ENCODE peak calls at places on chromosomes 12 and 14, in four cellular contexts. D is ovary, V is right lobe of liver, Q is H1. U is an unnamed sample.

GRCh38 chr12:57046947-57047890 is 2.7 kb downstream of the MYO1A start:
- DNase-seq in D (no peak), V (no peak), Q (no peak), U (peak; percentile 27)

GRCh38 chr12:117027251-117028086 is 71.7 kb downstream of the TESC start:
- DNase-seq in D (no peak), V (peak; percentile 38), Q (no peak), U (no peak)

GRCh38 chr12:105738036-105738435 is 400.7 kb downstream of the NUAK1 start:
- DNase-seq in D (peak; percentile 38), V (no peak), Q (no peak), U (no peak)

GRCh38 chr14:35122696-35123387 is 490 bp downstream of the PRORP start:
- DNase-seq in D (no peak), V (no peak), Q (no peak), U (no peak)

GRCh38 chr14:101024686-101025085 is 121.2 kb upstream of the RTL1 start:
- DNase-seq in D (no peak), V (no peak), Q (no peak), U (peak; percentile 8)

GRCh38 chr12:18250313-18250916 is 10.9 kb upstream of the PIK3C2G start:
- DNase-seq in D (no peak), V (no peak), Q (no peak), U (no peak)

GRCh38 chr14:35999264-35999663 is 173.1 kb downstream of the BRMS1L start:
- DNase-seq in D (no peak), V (no peak), Q (no peak), U (no peak)

GRCh38 chr12:91133871-91134270 is 22.6 kb upstream of the LUM start:
- DNase-seq in D (no peak), V (no peak), Q (no peak), U (no peak)

GRCh38 chr14:102873131-102873530 is 49.3 kb upstream of the AMN start:
- DNase-seq in D (no peak), V (no peak), Q (no peak), U (no peak)

GRCh38 chr14:74616507-74616906 is 4.5 kb upstream of the LTBP2 start:
- DNase-seq in D (no peak), V (no peak), Q (no peak), U (peak; percentile 73)

GRCh38 chr12:30827406-30828055 is 72.8 kb upstream of the CAPRIN2 start:
- DNase-seq in D (no peak), V (no peak), Q (peak; percentile 24), U (no peak)

GRCh38 chr14:79378020-79378419 is 833.3 kb downstream of the DIO2 start:
- DNase-seq in D (no peak), V (no peak), Q (peak; percentile 47), U (no peak)

GRCh38 chr12:53051058-53051880 is 1.4 kb downstream of the TNS2 start:
- DNase-seq in D (peak; percentile 64), V (peak; percentile 94), Q (no peak), U (peak; percentile 86)

GRCh38 chr14:50475460-50475859 is 56.9 kb downstream of the MAP4K5 start:
- DNase-seq in D (no peak), V (no peak), Q (no peak), U (no peak)

GRCh38 chr12:43098766-43099550 is 453.0 kb downstream of the ADAMTS20 start:
- DNase-seq in D (no peak), V (no peak), Q (no peak), U (no peak)

GRCh38 chr12:15545329-15545728 is 223.0 kb downstream of the PTPRO start:
- DNase-seq in D (no peak), V (no peak), Q (no peak), U (no peak)

GRCh38 chr12:57512665-57513064 is 7.6 kb downstream of the DDIT3 start:
- DNase-seq in D (no peak), V (no peak), Q (no peak), U (no peak)

GRCh38 chr14:103542545-103543088 is 13.6 kb downstream of the TRMT61A start:
- DNase-seq in D (peak; percentile 43), V (no peak), Q (peak; percentile 90), U (peak; percentile 75)

GRCh38 chr12:106774808-106775524 is 484 bp downstream of the RIC8B start:
- DNase-seq in D (no peak), V (no peak), Q (no peak), U (no peak)

GRCh38 chr12:15050664-15051063 is 77.8 kb downstream of the PDE6H start:
- DNase-seq in D (no peak), V (no peak), Q (no peak), U (no peak)

GRCh38 chr14:103880334-103880985 is 33.1 kb upstream of the PPP1R13B start:
- DNase-seq in D (peak; percentile 84), V (peak; percentile 95), Q (no peak), U (peak; percentile 79)

GRCh38 chr14:92482621-92483319 is 30.8 kb upstream of the RIN3 start:
- DNase-seq in D (no peak), V (peak; percentile 37), Q (peak; percentile 28), U (peak; percentile 16)

GRCh38 chr12:1595690-1596347 is 1.4 kb upstream of the FBXL14 start:
- DNase-seq in D (no peak), V (no peak), Q (no peak), U (no peak)

GRCh38 chr12:131757111-131757510 is 46.2 kb downstream of the SFSWAP start:
- DNase-seq in D (no peak), V (no peak), Q (no peak), U (peak; percentile 63)

GRCh38 chr14:103317251-103317650 is 16.8 kb upstream of the EIF5 start:
- DNase-seq in D (no peak), V (no peak), Q (no peak), U (no peak)

GRCh38 chr14:100836961-100837811 is 11.3 kb downstream of the MEG3 start:
- DNase-seq in D (no peak), V (no peak), Q (no peak), U (no peak)

GRCh38 chr12:66819587-66819986 is 140.7 kb upstream of the GRIP1 start:
- DNase-seq in D (no peak), V (no peak), Q (no peak), U (no peak)

GRCh38 chr12:119940881-119941280 is 48.2 kb upstream of the BICDL1 start:
- DNase-seq in D (no peak), V (no peak), Q (no peak), U (no peak)

GRCh38 chr12:90085491-90086274 is 377.0 kb upstream of the ATP2B1 start:
- DNase-seq in D (no peak), V (no peak), Q (no peak), U (no peak)

GRCh38 chr12:92553389-92553788 is 149.4 kb upstream of the PLEKHG7 start:
- DNase-seq in D (no peak), V (peak; percentile 63), Q (no peak), U (no peak)

GRCh38 chr12:89882051-89882450 is 173.4 kb upstream of the ATP2B1 start:
- DNase-seq in D (no peak), V (no peak), Q (no peak), U (no peak)

GRCh38 chr12:54214553-54215374 is 26.0 kb upstream of the SMUG1 start:
- DNase-seq in D (peak; percentile 83), V (peak; percentile 84), Q (peak; percentile 96), U (peak; percentile 93)

GRCh38 chr12:54210400-54210790 is 21.6 kb upstream of the SMUG1 start:
- DNase-seq in D (no peak), V (no peak), Q (no peak), U (no peak)

GRCh38 chr12:54215990-54216579 is 27.3 kb upstream of the SMUG1 start:
- DNase-seq in D (peak; percentile 43), V (no peak), Q (peak; percentile 58), U (no peak)

GRCh38 chr12:54211920-54212319 is 23.1 kb upstream of the SMUG1 start:
- DNase-seq in D (no peak), V (no peak), Q (no peak), U (no peak)

GRCh38 chr12:54213084-54213483 is 24.3 kb upstream of the SMUG1 start:
- DNase-seq in D (no peak), V (no peak), Q (no peak), U (no peak)
- TF ChIP-seq CTCF in D (no peak), V (no peak), Q (no peak), U (no peak)

GRCh38 chr14:105023144-105023543 is 2.3 kb upstream of the CDCA4 start:
- DNase-seq in D (no peak), V (no peak), Q (no peak), U (no peak)

GRCh38 chr14:105022276-105022670 is 1.4 kb upstream of the CDCA4 start:
- DNase-seq in D (no peak), V (no peak), Q (no peak), U (no peak)

GRCh38 chr14:105019861-105020814 is 745 bp downstream of the CDCA4 start:
- DNase-seq in D (peak; percentile 29), V (no peak), Q (peak; percentile 59), U (peak; percentile 55)

GRCh38 chr14:105021656-105022275 is 883 bp upstream of the CDCA4 start:
- DNase-seq in D (peak; percentile 31), V (no peak), Q (peak; percentile 62), U (peak; percentile 39)

GRCh38 chr14:105020815-105021655 is at the start of gene CDCA4:
- DNase-seq in D (peak; percentile 96), V (peak; percentile 98), Q (peak; percentile 97), U (peak; percentile 98)
- TF ChIP-seq POLR2A in D (peak; percentile 75), V (peak; percentile 63), Q (peak; percentile 64), U (peak; percentile 27)

GRCh38 chr12:110906088-110906487 is 14.3 kb downstream of the MYL2 start:
- DNase-seq in D (no peak), V (no peak), Q (no peak), U (no peak)
- TF ChIP-seq CTCF in D (no peak), V (no peak), Q (no peak), U (no peak)

GRCh38 chr14:89952581-89952980 is 1.9 kb downstream of the EFCAB11 start:
- DNase-seq in D (no peak), V (no peak), Q (no peak), U (no peak)

GRCh38 chr14:89955418-89956293 is at the start of gene TDP1:
- DNase-seq in D (peak; percentile 94), V (peak; percentile 98), Q (peak; percentile 97), U (peak; percentile 99)

GRCh38 chr14:89953602-89954001 is 928 bp downstream of the EFCAB11 start:
- DNase-seq in D (no peak), V (no peak), Q (no peak), U (no peak)

GRCh38 chr14:89955022-89955414 is 488 bp upstream of the EFCAB11 start:
- DNase-seq in D (no peak), V (no peak), Q (no peak), U (no peak)

DNA sequence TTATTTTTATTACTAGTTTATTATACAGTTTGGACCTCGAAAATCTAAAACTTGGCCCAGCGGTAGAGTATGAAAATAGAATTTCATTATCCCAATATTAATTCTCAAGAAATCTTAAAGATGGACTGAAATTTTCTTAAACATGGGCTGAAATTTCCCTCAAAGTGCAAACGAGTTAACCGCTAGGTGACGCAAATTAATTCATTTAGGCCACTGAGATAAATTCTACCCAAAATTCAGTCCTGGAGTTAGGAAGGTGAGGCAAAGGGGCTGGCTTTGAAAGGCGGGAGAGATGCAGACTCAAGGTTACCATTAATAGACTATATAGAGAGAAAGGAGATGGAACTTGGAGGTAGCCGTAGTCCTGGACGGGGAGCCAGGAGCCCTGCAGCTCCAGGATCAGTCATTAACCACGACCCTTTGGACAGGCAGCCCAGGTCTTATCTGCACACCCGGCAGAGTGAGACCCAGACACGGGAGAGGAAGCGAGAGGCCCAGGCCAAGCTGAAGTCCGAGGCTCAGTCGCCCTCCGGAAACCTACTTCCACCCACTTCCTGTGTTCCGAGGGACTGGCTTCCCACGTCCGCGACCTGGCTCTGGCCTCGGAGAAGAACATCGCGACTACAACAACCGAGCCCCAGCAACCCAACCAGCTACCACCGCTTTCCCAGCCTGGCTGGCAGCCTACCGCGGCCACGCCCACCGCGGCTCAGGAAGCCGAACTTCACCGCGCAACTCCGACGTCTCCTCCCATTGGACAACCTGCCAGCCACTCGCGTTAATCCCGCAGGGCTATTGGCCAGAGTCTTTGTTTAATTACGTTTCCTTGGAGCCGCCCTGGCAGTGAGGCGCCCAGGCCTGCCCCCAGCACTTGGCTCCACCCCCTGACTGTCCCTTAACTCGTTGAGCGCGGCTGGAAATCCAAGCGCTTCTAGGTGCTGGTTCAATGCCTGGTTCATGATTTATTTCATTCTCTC is at the start of gene EFCAB11:
- DNase-seq in D (peak; percentile 96), V (peak; percentile 98), Q (peak; percentile 93), U (peak; percentile 94)
- TF ChIP-seq POLR2A in D (no peak), V (peak; percentile 43), Q (peak; percentile 55), U (no peak)

U was measured in upper lobe of left lung.